ENCODE peak calls at places on chromosomes 11 and 22, in four cellular contexts. One of them, this sample, is unnamed.

GRCh38 chr11:86955674-86956522 is 703 bp upstream of the FZD4 start:
- DNase-seq in CD4-positive, alpha-beta T cell: no peak
- DNase-seq in cardiac muscle cell: peak
- DNase-seq in neural crest cell: peak
- DNase-seq in this sample: peak

GRCh38 chr11:65209711-65210360 is 28.1 kb downstream of the CAPN1 start:
- DNase-seq in cardiac muscle cell: no peak
- DNase-seq in CD4-positive, alpha-beta T cell: peak
- DNase-seq in neural crest cell: no peak
- DNase-seq in this sample: no peak

GRCh38 chr11:76329084-76329648 is 51.8 kb downstream of the THAP12 start:
- DNase-seq in CD4-positive, alpha-beta T cell: no peak
- DNase-seq in neural crest cell: no peak
- DNase-seq in cardiac muscle cell: peak
- DNase-seq in this sample: no peak

GRCh38 chr11:45933131-45933821 is 10.8 kb downstream of the LARGE2 start:
- DNase-seq in neural crest cell: no peak
- DNase-seq in cardiac muscle cell: peak
- DNase-seq in CD4-positive, alpha-beta T cell: no peak
- DNase-seq in this sample: peak

GRCh38 chr11:113476553-113476952 is 1.4 kb upstream of the DRD2 start:
- DNase-seq in neural crest cell: no peak
- DNase-seq in cardiac muscle cell: no peak
- DNase-seq in CD4-positive, alpha-beta T cell: no peak
- DNase-seq in this sample: no peak

GRCh38 chr11:95230054-95231034 is 658 bp downstream of the SESN3 start:
- DNase-seq in CD4-positive, alpha-beta T cell: peak
- DNase-seq in cardiac muscle cell: peak
- DNase-seq in neural crest cell: peak
- DNase-seq in this sample: peak

GRCh38 chr11:27242591-27242990 is 120.4 kb downstream of the CCDC34 start:
- DNase-seq in cardiac muscle cell: peak
- DNase-seq in CD4-positive, alpha-beta T cell: no peak
- DNase-seq in neural crest cell: no peak
- DNase-seq in this sample: no peak

GRCh38 chr11:66292543-66293332 is 1.0 kb downstream of the TMEM151A start:
- DNase-seq in CD4-positive, alpha-beta T cell: no peak
- DNase-seq in neural crest cell: no peak
- DNase-seq in cardiac muscle cell: no peak
- DNase-seq in this sample: no peak

GRCh38 chr11:76652989-76653673 is 17.4 kb downstream of the LRRC32 start:
- DNase-seq in CD4-positive, alpha-beta T cell: peak
- DNase-seq in cardiac muscle cell: no peak
- DNase-seq in neural crest cell: no peak
- DNase-seq in this sample: no peak

GRCh38 chr11:8818421-8818820 is 92.6 kb upstream of the AKIP1 start:
- DNase-seq in neural crest cell: no peak
- DNase-seq in CD4-positive, alpha-beta T cell: no peak
- DNase-seq in cardiac muscle cell: no peak
- DNase-seq in this sample: no peak

GRCh38 chr11:32109138-32109537 is 18.3 kb downstream of the RCN1 start:
- DNase-seq in neural crest cell: no peak
- DNase-seq in cardiac muscle cell: no peak
- DNase-seq in CD4-positive, alpha-beta T cell: no peak
- DNase-seq in this sample: no peak

GRCh38 chr22:25747245-25747944 is 5.4 kb downstream of the MYO18B start:
- DNase-seq in neural crest cell: no peak
- DNase-seq in cardiac muscle cell: peak
- DNase-seq in CD4-positive, alpha-beta T cell: no peak
- DNase-seq in this sample: no peak

GRCh38 chr11:25992254-25992653 is 339.7 kb upstream of the ANO3 start:
- DNase-seq in CD4-positive, alpha-beta T cell: no peak
- DNase-seq in neural crest cell: no peak
- DNase-seq in cardiac muscle cell: peak
- DNase-seq in this sample: no peak

GRCh38 chr11:1553808-1554594 is 18.1 kb downstream of the DUSP8 start:
- DNase-seq in CD4-positive, alpha-beta T cell: no peak
- DNase-seq in neural crest cell: no peak
- DNase-seq in cardiac muscle cell: no peak
- DNase-seq in this sample: no peak

GRCh38 chr11:114893329-114893728 is 215.0 kb downstream of the NXPE2 start:
- DNase-seq in CD4-positive, alpha-beta T cell: no peak
- DNase-seq in neural crest cell: no peak
- DNase-seq in cardiac muscle cell: no peak
- DNase-seq in this sample: no peak

GRCh38 chr11:64095949-64096348 is 60.2 kb downstream of the FLRT1 start:
- DNase-seq in neural crest cell: no peak
- DNase-seq in CD4-positive, alpha-beta T cell: no peak
- DNase-seq in cardiac muscle cell: no peak
- DNase-seq in this sample: no peak

GRCh38 chr11:121520243-121521144 is 67.7 kb upstream of the SORL1-AS1 start:
- DNase-seq in cardiac muscle cell: peak
- DNase-seq in neural crest cell: no peak
- DNase-seq in CD4-positive, alpha-beta T cell: no peak
- DNase-seq in this sample: no peak

GRCh38 chr11:27596388-27596787 is 89.8 kb upstream of the LIN7C start:
- DNase-seq in neural crest cell: no peak
- DNase-seq in cardiac muscle cell: no peak
- DNase-seq in CD4-positive, alpha-beta T cell: no peak
- DNase-seq in this sample: no peak

DNA sequence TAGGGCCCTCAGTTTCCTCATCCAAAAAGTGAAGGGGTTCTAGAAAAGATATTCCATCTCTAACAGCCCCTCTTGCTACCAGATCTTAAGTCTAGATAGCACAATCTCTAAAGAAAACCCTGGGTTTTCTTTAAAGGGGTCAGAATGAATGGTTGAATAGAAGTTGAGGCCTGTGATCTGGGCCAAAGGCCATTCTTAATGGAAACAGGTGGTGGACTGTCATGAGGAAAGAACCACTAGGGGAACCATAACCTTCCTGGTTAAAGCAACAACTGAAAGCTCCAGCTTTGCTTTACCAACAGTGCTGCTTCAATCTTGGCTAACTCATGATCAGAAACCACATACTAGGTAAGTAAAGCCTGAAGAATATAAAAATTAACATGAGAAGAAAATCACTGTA is 1.8 kb downstream of the CELF1 start:
- DNase-seq in neural crest cell: no peak
- DNase-seq in cardiac muscle cell: peak
- DNase-seq in CD4-positive, alpha-beta T cell: no peak
- DNase-seq in this sample: no peak
- TF ChIP-seq CTCF in neural crest cell: peak
- TF ChIP-seq CTCF in cardiac muscle cell: peak
- TF ChIP-seq CTCF in CD4-positive, alpha-beta T cell: peak
- TF ChIP-seq CTCF in this sample: no peak

DNA sequence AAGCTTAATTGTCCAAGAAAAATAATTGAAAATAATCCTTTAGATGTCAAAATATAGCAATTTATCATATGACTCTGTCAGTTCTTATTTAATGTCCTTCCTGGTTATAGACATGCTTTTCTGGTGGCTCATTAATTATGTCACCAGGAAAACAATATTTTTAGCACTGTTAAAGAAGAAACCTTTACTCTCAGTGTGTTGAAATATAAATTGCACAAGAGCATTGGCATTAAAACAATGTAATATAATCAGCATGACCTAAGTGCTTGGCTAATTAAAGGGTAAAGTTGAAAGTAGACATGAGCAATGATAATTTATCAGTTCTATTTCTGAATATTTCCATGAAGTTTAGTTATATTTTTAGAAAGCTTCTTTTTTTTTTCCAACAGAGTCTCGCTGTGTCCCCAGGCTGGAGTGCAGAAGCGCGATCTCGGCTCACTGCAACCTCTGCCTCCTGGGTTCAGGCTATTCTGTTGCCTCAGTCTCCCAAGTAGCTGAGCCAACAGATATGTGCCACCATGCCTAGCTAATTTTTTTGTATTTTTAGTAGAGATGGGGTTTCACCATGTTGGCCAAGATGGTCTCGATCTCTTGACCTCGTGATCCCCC is 232.3 kb downstream of the JRKL start:
- DNase-seq in cardiac muscle cell: peak
- DNase-seq in CD4-positive, alpha-beta T cell: no peak
- DNase-seq in neural crest cell: no peak
- DNase-seq in this sample: no peak
- TF ChIP-seq CTCF in cardiac muscle cell: no peak
- TF ChIP-seq CTCF in CD4-positive, alpha-beta T cell: no peak
- TF ChIP-seq CTCF in neural crest cell: no peak
- TF ChIP-seq CTCF in this sample: no peak

DNA sequence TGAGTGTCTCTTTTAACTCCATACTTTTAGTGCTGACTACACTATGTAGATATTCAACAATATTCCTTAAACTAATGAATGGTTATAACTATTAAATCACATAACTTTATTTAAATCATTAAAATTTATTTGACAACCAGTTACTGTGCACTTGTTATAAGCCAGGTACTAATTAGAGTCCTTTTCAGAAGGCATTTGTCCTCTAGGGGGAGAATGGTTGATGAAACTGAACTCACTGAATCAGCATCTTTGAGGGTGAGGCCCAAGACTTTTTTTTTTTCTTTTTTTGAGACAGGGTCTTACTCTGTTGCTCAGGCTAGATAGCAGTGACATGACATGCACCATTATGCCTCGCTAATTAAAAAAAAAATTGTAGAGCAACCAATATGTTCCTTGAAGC is 515.6 kb upstream of the CCDC90B start:
- DNase-seq in neural crest cell: no peak
- DNase-seq in CD4-positive, alpha-beta T cell: no peak
- DNase-seq in cardiac muscle cell: no peak
- DNase-seq in this sample: no peak
- TF ChIP-seq CTCF in neural crest cell: peak
- TF ChIP-seq CTCF in CD4-positive, alpha-beta T cell: no peak
- TF ChIP-seq CTCF in cardiac muscle cell: peak
- TF ChIP-seq CTCF in this sample: no peak

GRCh38 chr11:108032800-108033199 is 24.1 kb downstream of the CUL5 start:
- DNase-seq in cardiac muscle cell: no peak
- DNase-seq in CD4-positive, alpha-beta T cell: no peak
- DNase-seq in neural crest cell: no peak
- DNase-seq in this sample: no peak

GRCh38 chr11:108025387-108026080 is 16.8 kb downstream of the CUL5 start:
- DNase-seq in cardiac muscle cell: no peak
- DNase-seq in neural crest cell: no peak
- DNase-seq in CD4-positive, alpha-beta T cell: no peak
- DNase-seq in this sample: no peak

GRCh38 chr11:108027057-108027456 is 18.4 kb downstream of the CUL5 start:
- DNase-seq in CD4-positive, alpha-beta T cell: no peak
- DNase-seq in cardiac muscle cell: no peak
- DNase-seq in neural crest cell: no peak
- DNase-seq in this sample: no peak
- TF ChIP-seq CTCF in CD4-positive, alpha-beta T cell: no peak
- TF ChIP-seq CTCF in cardiac muscle cell: no peak
- TF ChIP-seq CTCF in neural crest cell: peak
- TF ChIP-seq CTCF in this sample: no peak

GRCh38 chr11:102006835-102007566 is 40.2 kb upstream of the CFAP300 start:
- DNase-seq in CD4-positive, alpha-beta T cell: no peak
- DNase-seq in cardiac muscle cell: no peak
- DNase-seq in neural crest cell: no peak
- DNase-seq in this sample: no peak

GRCh38 chr11:102005306-102005705 is 41.9 kb upstream of the CFAP300 start:
- DNase-seq in cardiac muscle cell: no peak
- DNase-seq in CD4-positive, alpha-beta T cell: no peak
- DNase-seq in neural crest cell: no peak
- DNase-seq in this sample: no peak

GRCh38 chr11:102004220-102004619 is 43.0 kb upstream of the CFAP300 start:
- DNase-seq in CD4-positive, alpha-beta T cell: no peak
- DNase-seq in cardiac muscle cell: no peak
- DNase-seq in neural crest cell: no peak
- DNase-seq in this sample: no peak

GRCh38 chr11:102010776-102011500 is 36.3 kb upstream of the CFAP300 start:
- DNase-seq in neural crest cell: no peak
- DNase-seq in cardiac muscle cell: peak
- DNase-seq in CD4-positive, alpha-beta T cell: no peak
- DNase-seq in this sample: no peak

GRCh38 chr11:102007567-102008437 is 39.4 kb upstream of the CFAP300 start:
- DNase-seq in CD4-positive, alpha-beta T cell: no peak
- DNase-seq in neural crest cell: no peak
- DNase-seq in cardiac muscle cell: peak
- DNase-seq in this sample: no peak
- TF ChIP-seq CTCF in CD4-positive, alpha-beta T cell: peak
- TF ChIP-seq CTCF in neural crest cell: peak
- TF ChIP-seq CTCF in cardiac muscle cell: peak
- TF ChIP-seq CTCF in this sample: peak